ENCODE peak calls at places on chromosomes 12 and 14, in five cellular contexts. One of them, this sample, is unnamed.

GRCh38 chr12:122333142-122334087 is 67.1 kb upstream of the VPS33A start:
- DNase-seq in ascending aorta: no peak
- DNase-seq in K562: peak; percentile 18
- DNase-seq in neural progenitor cell: no peak
- DNase-seq in heart right ventricle: no peak
- DNase-seq in this sample: no peak

GRCh38 chr12:27554421-27555186 is 30.6 kb downstream of the PPFIBP1 start:
- DNase-seq in ascending aorta: peak; percentile 81
- DNase-seq in K562: no peak
- DNase-seq in neural progenitor cell: no peak
- DNase-seq in heart right ventricle: peak; percentile 73
- DNase-seq in this sample: peak; percentile 23

GRCh38 chr14:71629765-71630502 is 302.3 kb upstream of the RGS6 start:
- DNase-seq in ascending aorta: no peak
- DNase-seq in K562: no peak
- DNase-seq in neural progenitor cell: no peak
- DNase-seq in heart right ventricle: no peak
- DNase-seq in this sample: no peak

GRCh38 chr14:71225108-71225507 is 317.8 kb downstream of the PCNX1 start:
- DNase-seq in ascending aorta: no peak
- DNase-seq in K562: no peak
- DNase-seq in neural progenitor cell: no peak
- DNase-seq in heart right ventricle: no peak
- DNase-seq in this sample: no peak

GRCh38 chr12:13942826-13943225 is 38.6 kb downstream of the GRIN2B start:
- DNase-seq in ascending aorta: no peak
- DNase-seq in K562: no peak
- DNase-seq in neural progenitor cell: peak; percentile 47
- DNase-seq in heart right ventricle: no peak
- DNase-seq in this sample: no peak

GRCh38 chr14:100031506-100032281 is 33.5 kb upstream of the EVL start:
- DNase-seq in ascending aorta: peak; percentile 85
- DNase-seq in K562: no peak
- DNase-seq in neural progenitor cell: no peak
- DNase-seq in heart right ventricle: no peak
- DNase-seq in this sample: peak; percentile 23

GRCh38 chr12:66960704-66961690 is 282.1 kb upstream of the GRIP1 start:
- DNase-seq in ascending aorta: no peak
- DNase-seq in K562: no peak
- DNase-seq in neural progenitor cell: no peak
- DNase-seq in heart right ventricle: no peak
- DNase-seq in this sample: no peak

GRCh38 chr14:61569308-61569707 is 126.0 kb upstream of the HIF1A start:
- DNase-seq in ascending aorta: no peak
- DNase-seq in K562: no peak
- DNase-seq in neural progenitor cell: no peak
- DNase-seq in heart right ventricle: no peak
- DNase-seq in this sample: no peak

GRCh38 chr14:77120771-77121743 is 20.5 kb downstream of the ZDHHC22 start:
- DNase-seq in ascending aorta: no peak
- DNase-seq in K562: no peak
- DNase-seq in neural progenitor cell: no peak
- DNase-seq in heart right ventricle: no peak
- DNase-seq in this sample: no peak

GRCh38 chr12:86727151-86727550 is 471.0 kb upstream of the MGAT4C start:
- DNase-seq in ascending aorta: no peak
- DNase-seq in K562: no peak
- DNase-seq in neural progenitor cell: no peak
- DNase-seq in heart right ventricle: no peak
- DNase-seq in this sample: no peak

GRCh38 chr14:71752111-71752738 is 180.0 kb upstream of the RGS6 start:
- DNase-seq in ascending aorta: no peak
- DNase-seq in K562: no peak
- DNase-seq in neural progenitor cell: no peak
- DNase-seq in heart right ventricle: no peak
- DNase-seq in this sample: no peak

DNA sequence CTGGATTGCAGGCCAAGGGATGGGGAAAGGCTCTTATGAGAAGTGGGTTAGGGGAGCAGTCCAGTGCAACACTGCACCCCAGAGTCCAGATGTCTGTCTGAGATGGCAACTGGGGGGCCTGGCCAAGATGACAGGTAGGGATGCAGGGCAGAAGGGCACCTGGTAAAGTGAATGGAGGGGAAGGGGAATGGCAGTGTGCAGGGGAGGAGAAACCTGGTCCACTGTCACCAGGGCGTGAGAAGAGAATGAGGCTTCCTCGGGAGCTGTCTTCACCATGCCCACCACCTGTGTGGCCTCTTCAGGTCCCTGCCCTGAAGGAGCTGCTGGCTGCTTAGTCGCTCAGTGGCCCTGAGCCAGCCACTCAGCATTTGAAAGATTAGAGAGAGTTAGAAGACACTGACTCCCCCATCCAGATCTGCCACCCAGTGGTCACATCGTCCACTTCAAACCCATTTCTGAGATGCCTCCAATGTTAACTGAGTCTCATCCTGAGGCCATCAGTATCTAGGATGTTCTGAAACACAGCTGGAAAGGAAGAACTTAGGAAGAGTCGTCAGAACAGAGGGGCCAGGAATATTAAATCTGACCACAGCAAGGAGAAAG is 57.3 kb downstream of the PLEKHG3 start:
- DNase-seq in ascending aorta: no peak
- DNase-seq in K562: no peak
- DNase-seq in neural progenitor cell: no peak
- DNase-seq in heart right ventricle: no peak
- DNase-seq in this sample: no peak
- TF ChIP-seq CTCF in ascending aorta: peak; percentile 2
- TF ChIP-seq CTCF in K562: no peak
- TF ChIP-seq CTCF in neural progenitor cell: no peak
- TF ChIP-seq CTCF in heart right ventricle: no peak
- TF ChIP-seq CTCF in this sample: no peak

DNA sequence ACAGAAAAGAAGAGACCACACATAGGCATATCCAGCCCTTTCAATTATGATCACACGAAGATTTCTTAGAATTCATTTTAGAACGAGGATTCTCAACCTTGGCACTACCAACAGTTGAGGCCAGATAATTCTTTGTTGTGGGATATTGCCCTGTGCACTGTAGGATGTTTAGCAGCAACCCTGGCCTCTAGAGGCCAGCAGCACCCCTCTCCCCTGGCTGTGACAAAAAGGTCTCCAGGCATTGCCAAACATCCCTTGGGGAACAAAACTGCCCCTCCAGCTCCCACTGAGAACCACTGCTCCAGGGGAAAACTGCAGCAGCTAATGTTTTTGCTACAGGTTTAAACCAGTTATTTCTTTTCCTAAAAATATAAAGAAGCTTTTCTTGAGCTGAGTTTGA is 7.1 kb downstream of the NT5DC3 start:
- DNase-seq in ascending aorta: no peak
- DNase-seq in K562: no peak
- DNase-seq in neural progenitor cell: peak; percentile 33
- DNase-seq in heart right ventricle: no peak
- DNase-seq in this sample: no peak
- H3K27ac ChIP-seq in ascending aorta: peak overlapping the region; percentile 70
- H3K27ac ChIP-seq in K562: no peak overlapping the region
- H3K27ac ChIP-seq in neural progenitor cell: no peak overlapping the region
- H3K27ac ChIP-seq in heart right ventricle: no peak overlapping the region
- H3K27ac ChIP-seq in this sample: no peak overlapping the region

DNA sequence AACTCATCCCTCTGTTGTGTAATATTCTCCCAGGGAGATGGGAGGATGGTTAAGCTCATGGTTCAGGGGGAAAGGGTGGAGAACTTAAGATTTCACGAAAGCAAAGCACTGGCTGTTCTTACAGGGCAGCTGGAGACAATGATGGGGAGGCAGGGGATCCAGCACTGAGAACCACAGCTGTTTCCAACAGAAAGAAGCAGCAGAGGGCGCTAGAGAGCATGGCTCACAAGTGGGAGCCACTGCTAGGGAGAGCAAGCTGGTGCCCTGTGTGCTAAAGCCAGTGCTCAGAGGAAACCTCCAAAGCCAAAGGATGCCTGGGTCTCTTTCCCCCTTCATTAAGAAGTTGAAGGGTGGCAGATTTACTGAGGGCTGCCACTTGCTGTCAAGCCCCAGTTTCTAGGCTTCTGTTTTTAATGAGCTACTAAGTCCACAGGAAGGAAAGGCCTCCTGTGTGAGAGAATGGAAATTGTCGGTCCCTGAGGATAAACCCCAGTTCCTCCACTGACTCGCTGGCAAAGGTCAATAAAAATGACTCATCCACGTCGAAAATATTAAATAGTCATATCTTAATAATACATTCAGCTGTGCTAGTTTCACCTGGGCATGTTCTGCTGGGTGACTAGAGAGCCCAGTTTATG is 199.7 kb downstream of the ANO2 start:
- DNase-seq in ascending aorta: peak; percentile 68
- DNase-seq in K562: peak; percentile 67
- DNase-seq in neural progenitor cell: peak; percentile 90
- DNase-seq in heart right ventricle: peak; percentile 74
- DNase-seq in this sample: peak; percentile 69
- TF ChIP-seq CTCF in ascending aorta: peak; percentile 69
- TF ChIP-seq CTCF in K562: peak; percentile 69
- TF ChIP-seq CTCF in neural progenitor cell: peak; percentile 88
- TF ChIP-seq CTCF in heart right ventricle: peak; percentile 87
- TF ChIP-seq CTCF in this sample: peak; percentile 66

GRCh38 chr14:63295231-63295685 is 23.5 kb downstream of the GPHB5 start:
- DNase-seq in ascending aorta: no peak
- DNase-seq in K562: no peak
- DNase-seq in neural progenitor cell: no peak
- DNase-seq in heart right ventricle: no peak
- DNase-seq in this sample: no peak
- H3K27ac ChIP-seq in ascending aorta: peak overlapping the region; percentile 82
- H3K27ac ChIP-seq in K562: no peak overlapping the region
- H3K27ac ChIP-seq in neural progenitor cell: no peak overlapping the region
- H3K27ac ChIP-seq in heart right ventricle: peak overlapping the region; percentile 31
- H3K27ac ChIP-seq in this sample: peak overlapping the region; percentile 29

GRCh38 chr12:79168687-79169086 is 304.1 kb downstream of the SYT1 start:
- DNase-seq in ascending aorta: no peak
- DNase-seq in K562: no peak
- DNase-seq in neural progenitor cell: no peak
- DNase-seq in heart right ventricle: no peak
- DNase-seq in this sample: no peak

GRCh38 chr12:79174656-79175055 is 310.1 kb downstream of the SYT1 start:
- DNase-seq in ascending aorta: no peak
- DNase-seq in K562: no peak
- DNase-seq in neural progenitor cell: no peak
- DNase-seq in heart right ventricle: no peak
- DNase-seq in this sample: no peak
- TF ChIP-seq CTCF in ascending aorta: no peak
- TF ChIP-seq CTCF in K562: no peak
- TF ChIP-seq CTCF in neural progenitor cell: no peak
- TF ChIP-seq CTCF in heart right ventricle: peak; percentile 34
- TF ChIP-seq CTCF in this sample: peak; percentile 23

GRCh38 chr12:89354630-89354931 is 2.3 kb upstream of the DUSP6 start:
- DNase-seq in ascending aorta: no peak
- DNase-seq in K562: no peak
- DNase-seq in neural progenitor cell: no peak
- DNase-seq in heart right ventricle: no peak
- DNase-seq in this sample: no peak

GRCh38 chr12:89356069-89356665 is 3.9 kb upstream of the DUSP6 start:
- DNase-seq in ascending aorta: no peak
- DNase-seq in K562: no peak
- DNase-seq in neural progenitor cell: no peak
- DNase-seq in heart right ventricle: no peak
- DNase-seq in this sample: no peak

GRCh38 chr12:89353823-89354629 is 1.7 kb upstream of the DUSP6 start:
- DNase-seq in ascending aorta: peak; percentile 86
- DNase-seq in K562: no peak
- DNase-seq in neural progenitor cell: peak; percentile 91
- DNase-seq in heart right ventricle: peak; percentile 81
- DNase-seq in this sample: peak; percentile 88

GRCh38 chr12:89357297-89357730 is 5.0 kb upstream of the DUSP6 start:
- DNase-seq in ascending aorta: no peak
- DNase-seq in K562: no peak
- DNase-seq in neural progenitor cell: peak; percentile 54
- DNase-seq in heart right ventricle: no peak
- DNase-seq in this sample: no peak

DNA sequence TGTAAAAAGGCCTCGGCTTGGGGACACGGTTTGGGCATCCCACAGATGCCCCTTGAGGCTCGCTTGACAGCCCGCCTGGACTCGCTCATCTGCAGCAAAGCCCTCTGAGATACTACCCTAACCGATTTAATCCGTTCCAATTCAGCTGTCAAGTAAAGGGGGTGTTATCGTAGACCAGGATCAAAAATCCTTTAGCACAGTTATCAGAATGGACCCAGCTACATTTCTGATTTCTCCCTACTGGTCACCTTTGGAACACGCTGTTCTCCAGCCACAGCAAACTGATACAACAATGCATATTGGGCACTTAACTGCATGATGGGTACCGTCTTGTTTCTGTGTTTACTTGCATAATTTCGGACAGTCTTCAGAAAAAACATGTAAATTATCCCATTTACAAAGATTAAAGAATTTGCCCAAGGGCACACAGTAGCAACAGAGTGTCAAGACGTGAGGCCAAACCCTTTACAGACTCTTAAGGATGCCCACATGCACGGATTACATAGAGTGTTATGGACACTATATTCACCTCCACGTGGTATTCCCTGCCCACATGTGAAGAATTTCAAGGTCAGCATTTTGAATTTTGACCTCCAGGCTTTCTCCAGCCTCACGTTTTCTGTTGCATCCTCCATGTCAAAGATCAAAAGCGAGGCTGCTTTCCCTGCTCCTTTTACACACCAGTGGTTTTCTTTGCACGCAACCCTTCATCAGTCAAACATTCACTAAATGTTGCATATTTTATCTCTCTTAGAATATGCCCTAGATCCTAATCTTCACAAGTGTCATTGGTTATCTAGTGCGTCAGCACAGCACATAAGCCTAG is 3.2 kb upstream of the DUSP6 start:
- DNase-seq in ascending aorta: no peak
- DNase-seq in K562: no peak
- DNase-seq in neural progenitor cell: peak; percentile 16
- DNase-seq in heart right ventricle: no peak
- DNase-seq in this sample: no peak
- H3K27ac ChIP-seq in ascending aorta: peak overlapping the region; percentile 100
- H3K27ac ChIP-seq in K562: no peak overlapping the region
- H3K27ac ChIP-seq in neural progenitor cell: no peak overlapping the region
- H3K27ac ChIP-seq in heart right ventricle: no peak overlapping the region
- H3K27ac ChIP-seq in this sample: peak overlapping the region; percentile 100

GRCh38 chr14:105167303-105168092 is 1.1 kb downstream of the JAG2 start:
- DNase-seq in ascending aorta: no peak
- DNase-seq in K562: peak; percentile 75
- DNase-seq in neural progenitor cell: peak; percentile 66
- DNase-seq in heart right ventricle: no peak
- DNase-seq in this sample: no peak
- TF ChIP-seq CTCF in ascending aorta: no peak
- TF ChIP-seq CTCF in K562: peak; percentile 3
- TF ChIP-seq CTCF in neural progenitor cell: peak; percentile 46
- TF ChIP-seq CTCF in heart right ventricle: no peak
- TF ChIP-seq CTCF in this sample: peak; percentile 36

GRCh38 chr14:91830777-91831176 is 36.6 kb downstream of the TC2N start:
- DNase-seq in ascending aorta: no peak
- DNase-seq in K562: no peak
- DNase-seq in neural progenitor cell: peak; percentile 45
- DNase-seq in heart right ventricle: no peak
- DNase-seq in this sample: peak; percentile 74
- H3K27ac ChIP-seq in ascending aorta: peak overlapping the region; percentile 39
- H3K27ac ChIP-seq in K562: no peak overlapping the region
- H3K27ac ChIP-seq in neural progenitor cell: no peak overlapping the region
- H3K27ac ChIP-seq in heart right ventricle: no peak overlapping the region
- H3K27ac ChIP-seq in this sample: no peak overlapping the region